ENCODE peak calls at places on chromosomes 12 and 14, in six cellular contexts. V is A549, B is endothelial cell of umbilical vein, W is K562, X is HepG2, H is GM12878. Q is an unnamed sample.

GRCh38 chr14:82009993-82010392 is 476.3 kb upstream of the SEL1L start:
- DNase-seq in W (no peak), B (no peak), H (no peak), X (no peak), V (no peak), Q (no peak)

GRCh38 chr12:42574879-42575278 is 14.7 kb downstream of the PRICKLE1 start:
- DNase-seq in X (no peak), W (no peak), V (no peak), H (no peak), B (peak), Q (no peak)

GRCh38 chr12:128007250-128007649 is 259.7 kb upstream of the TMEM132C start:
- DNase-seq in H (no peak), X (no peak), W (no peak), B (no peak), V (no peak), Q (no peak)

GRCh38 chr12:70756118-70756517 is 118.9 kb upstream of the PTPRB start:
- DNase-seq in H (no peak), V (peak), B (peak), W (peak), X (no peak), Q (peak)

GRCh38 chr12:127629066-127629820 is 637.7 kb upstream of the TMEM132C start:
- DNase-seq in X (no peak), B (no peak), V (no peak), W (no peak), H (no peak), Q (no peak)

GRCh38 chr12:3752096-3752709 is 706 bp downstream of the CRACR2A start:
- DNase-seq in X (peak), V (no peak), H (peak), W (peak), B (peak), Q (peak)

GRCh38 chr14:20489093-20489994 is 16.0 kb upstream of the RNASE10 start:
- DNase-seq in X (peak), W (no peak), B (no peak), V (no peak), H (peak), Q (peak)

GRCh38 chr12:119096429-119097202 is 82.1 kb upstream of the HSPB8 start:
- DNase-seq in B (no peak), H (no peak), V (no peak), W (no peak), X (no peak), Q (no peak)

GRCh38 chr12:26031814-26032213 is 73.3 kb downstream of the RASSF8 start:
- DNase-seq in V (no peak), X (no peak), W (no peak), B (no peak), H (no peak), Q (no peak)

GRCh38 chr12:65606008-65606766 is 218.1 kb upstream of the HMGA2 start:
- DNase-seq in H (no peak), V (no peak), X (no peak), W (peak), B (no peak), Q (no peak)

GRCh38 chr12:50865266-50865665 is 22.5 kb downstream of the TMPRSS12 start:
- DNase-seq in W (no peak), B (no peak), X (no peak), V (no peak), H (no peak), Q (no peak)

GRCh38 chr12:65670775-65671174 is 153.5 kb upstream of the HMGA2 start:
- DNase-seq in W (no peak), X (no peak), V (no peak), B (no peak), H (no peak), Q (no peak)

GRCh38 chr14:78785265-78785664 is 615.1 kb downstream of the NRXN3 start:
- DNase-seq in X (no peak), H (no peak), W (no peak), V (no peak), B (no peak), Q (no peak)

GRCh38 chr12:122891661-122892525 is 4.0 kb downstream of the VPS37B start:
- DNase-seq in X (no peak), V (peak), H (no peak), B (peak), W (peak), Q (peak)

GRCh38 chr12:112191840-112192321 is 66.5 kb downstream of the TRAFD1 start:
- DNase-seq in H (no peak), B (peak), V (no peak), X (no peak), W (no peak), Q (no peak)

GRCh38 chr12:6963016-6963731 is 7.3 kb downstream of the PHB2 start:
- DNase-seq in V (no peak), B (no peak), W (no peak), X (no peak), H (no peak), Q (no peak)

GRCh38 chr12:119115296-119115905 is 63.3 kb upstream of the HSPB8 start:
- DNase-seq in B (peak), X (peak), W (peak), H (no peak), V (peak), Q (peak)

GRCh38 chr14:100104523-100105300 is 39.5 kb downstream of the EVL start:
- DNase-seq in W (no peak), H (no peak), V (no peak), X (no peak), B (peak), Q (no peak)

GRCh38 chr14:99093532-99094517 is 178.2 kb downstream of the BCL11B start:
- DNase-seq in V (no peak), X (no peak), W (no peak), B (no peak), H (no peak), Q (peak)
- TF ChIP-seq MAX in V (no peak), X (no peak), W (no peak), B (no peak), H (no peak), Q (no peak)

DNA sequence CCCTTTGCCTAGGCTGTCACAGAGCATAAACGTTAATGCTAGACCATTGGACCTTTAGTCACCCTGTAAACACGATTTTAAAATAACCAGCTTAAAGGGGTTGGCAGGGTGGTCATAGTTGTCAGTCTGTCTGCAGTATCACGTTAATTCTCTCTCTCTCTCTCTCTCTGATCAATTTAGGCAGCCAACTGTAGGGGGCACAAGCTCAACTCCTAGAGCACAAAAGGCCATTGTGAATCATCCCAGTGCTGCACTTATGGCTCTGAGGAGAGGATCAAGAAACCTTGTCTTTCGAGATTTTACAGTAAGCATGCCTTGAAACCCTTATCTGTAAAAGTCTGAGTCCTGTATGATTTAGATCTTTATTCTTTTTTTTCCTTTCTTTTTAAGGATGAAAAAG is 97.1 kb downstream of the SCAF11 start:
- DNase-seq in B (no peak), V (peak), W (no peak), H (no peak), X (peak), Q (peak)
- TF ChIP-seq MYC in B (no peak), V (no peak), W (no peak), H (no peak), X (no peak), Q (no peak)

DNA sequence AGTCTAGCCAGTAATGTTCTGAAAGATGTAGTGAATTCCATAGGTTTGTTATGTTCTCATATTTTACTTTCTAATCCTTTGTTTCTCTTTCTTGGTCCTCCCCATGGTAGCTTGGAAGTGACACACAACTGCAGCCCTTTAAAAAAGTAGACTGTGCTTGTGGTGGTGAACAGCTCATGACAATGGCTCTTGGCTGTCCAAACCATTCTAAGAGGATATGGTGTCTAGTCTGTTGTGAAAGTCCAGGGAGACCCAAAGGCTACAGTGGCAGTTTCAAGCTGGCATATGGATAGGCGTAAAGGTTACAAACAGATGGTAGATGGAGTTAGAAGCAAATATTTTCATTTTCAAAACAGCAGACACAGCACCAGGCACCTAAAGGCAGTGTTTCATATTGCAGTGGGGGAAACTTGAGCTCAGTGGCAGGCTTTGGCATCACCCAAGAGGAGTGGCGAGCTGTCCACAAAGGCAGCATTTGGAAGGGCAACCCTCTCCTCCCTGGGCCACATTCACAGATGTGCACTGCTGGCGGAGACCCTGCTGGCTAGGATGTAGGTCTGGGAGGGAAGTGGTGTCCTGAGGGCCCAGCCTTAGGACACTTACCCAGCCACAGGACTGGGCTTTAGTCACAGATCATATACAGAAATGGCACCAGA is 102.1 kb downstream of the DYRK2 start:
- DNase-seq in V (no peak), B (no peak), H (no peak), X (no peak), W (no peak), Q (no peak)
- TF ChIP-seq MAX in V (no peak), B (no peak), H (no peak), X (no peak), W (no peak), Q (no peak)

DNA sequence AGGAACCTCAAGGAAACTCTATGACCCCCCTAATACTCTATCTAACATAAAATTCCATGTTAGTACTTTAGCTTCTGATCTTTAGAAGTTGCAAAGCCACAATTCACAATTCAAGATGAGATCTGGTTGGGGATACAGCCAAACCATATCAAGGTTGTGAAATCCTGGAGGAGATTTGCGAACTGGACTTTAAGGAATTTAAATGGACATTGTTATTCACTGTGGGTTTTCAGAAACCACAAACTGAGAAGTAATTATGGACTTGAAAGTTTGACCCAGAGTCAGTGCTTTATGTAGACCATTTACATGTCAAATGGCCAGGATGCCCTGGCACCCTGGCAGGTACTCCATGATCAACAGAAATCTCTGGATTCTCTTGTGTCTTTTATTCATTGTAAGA is 14.2 kb upstream of the CDKL1 start:
- DNase-seq in H (no peak), V (no peak), W (no peak), X (no peak), B (no peak), Q (no peak)
- TF ChIP-seq MYC in H (no peak), V (no peak), W (no peak), X (no peak), B (no peak), Q (no peak)